ENCODE peak calls at places on chromosomes 11 and 22, in eight cellular contexts. K is T-helper 9 cell; R is stimulated activated CD4-positive, alpha-beta T cell treated with anti-CD3 and anti-CD28 coated beads, Interleukin-4, amount 100 ng/mL, for 1 hour; P is HTR-8/SVneo; H is OCI-LY7; X is amygdala; M is spleen; S is brain microvascular endothelial cell. T is an unnamed sample.

GRCh38 chr11:12331239-12331874 is 46.0 kb upstream of the PARVA start:
- DNase-seq in K (peak; percentile 71), M (no peak), H (peak; percentile 68), S (peak; percentile 82), X (peak; percentile 69), R (peak; percentile 72), P (peak; percentile 76), T (peak; percentile 75)

GRCh38 chr11:127531167-127531566 is 530.6 kb upstream of the KIRREL3 start:
- DNase-seq in K (no peak), M (no peak), R (no peak), X (no peak), H (no peak), S (no peak), P (no peak), T (no peak)

GRCh38 chr11:38460901-38461300 is 1862.9 kb upstream of the RAG2 start:
- DNase-seq in H (no peak), P (peak; percentile 45), S (peak; percentile 92), R (no peak), M (no peak), X (no peak), K (no peak), T (no peak)

GRCh38 chr11:71235719-71236118 is 16.7 kb downstream of the SHANK2 start:
- DNase-seq in H (no peak), M (peak; percentile 45), R (no peak), K (no peak), S (no peak), X (no peak), P (no peak), T (no peak)

GRCh38 chr11:118473537-118473936 is 37.2 kb downstream of the KMT2A start:
- DNase-seq in K (no peak), P (no peak), H (no peak), X (no peak), R (no peak), S (no peak), M (no peak), T (no peak)

GRCh38 chr11:827146-827860 is 416 bp upstream of the CRACR2B start:
- DNase-seq in P (no peak), X (no peak), R (no peak), H (peak; percentile 43), K (no peak), S (no peak), M (peak; percentile 90), T (peak; percentile 86)

GRCh38 chr11:19646921-19647320 is 65.7 kb upstream of the NAV2 start:
- DNase-seq in K (no peak), X (no peak), P (peak; percentile 78), M (no peak), R (no peak), S (peak; percentile 88), H (no peak), T (no peak)

GRCh38 chr22:21791635-21792625 is 56.3 kb upstream of the YPEL1 start:
- DNase-seq in R (peak; percentile 46), H (no peak), X (no peak), S (peak; percentile 10), K (no peak), M (no peak), P (no peak), T (peak; percentile 71)

GRCh38 chr22:43002198-43002577 is 12.8 kb downstream of the PACSIN2 start:
- DNase-seq in K (no peak), H (no peak), P (no peak), M (no peak), S (peak; percentile 58), X (no peak), R (no peak), T (no peak)

GRCh38 chr11:44047931-44048431 is at the start of gene ACCSL:
- DNase-seq in H (no peak), M (no peak), X (peak; percentile 19), P (no peak), R (no peak), S (no peak), K (no peak), T (no peak)

GRCh38 chr22:29707471-29707870 is 12.3 kb upstream of the CABP7 start:
- DNase-seq in S (no peak), H (no peak), P (no peak), X (no peak), R (no peak), M (no peak), K (no peak), T (no peak)

GRCh38 chr11:34238533-34238932 is 119.3 kb downstream of the ABTB2 start:
- DNase-seq in X (no peak), R (no peak), S (no peak), K (no peak), H (no peak), M (no peak), P (no peak), T (no peak)

GRCh38 chr11:9176136-9176535 is 84.7 kb upstream of the SCUBE2 start:
- DNase-seq in X (no peak), H (no peak), S (no peak), M (no peak), R (no peak), P (no peak), K (no peak), T (no peak)

GRCh38 chr11:85694385-85694980 is 8.5 kb upstream of the CCDC89 start:
- DNase-seq in H (peak; percentile 24), R (no peak), K (no peak), M (no peak), S (peak; percentile 45), X (no peak), P (peak; percentile 43), T (peak; percentile 26)

GRCh38 chr11:115385211-115385610 is 119.0 kb downstream of the CADM1 start:
- DNase-seq in H (no peak), R (no peak), K (no peak), M (no peak), P (no peak), S (no peak), X (no peak), T (no peak)

GRCh38 chr22:29739346-29739875 is 19.6 kb downstream of the CABP7 start:
- DNase-seq in M (no peak), R (no peak), P (no peak), X (no peak), H (no peak), S (no peak), K (no peak), T (no peak)

GRCh38 chr22:48898524-48899377 is 928.9 kb downstream of the BRD1 start:
- DNase-seq in X (no peak), S (no peak), M (peak; percentile 39), P (no peak), H (no peak), K (no peak), R (no peak), T (no peak)

GRCh38 chr22:36546092-36546804 is 17.3 kb upstream of the EIF3D start:
- DNase-seq in P (peak; percentile 53), R (peak; percentile 34), K (no peak), M (no peak), S (peak; percentile 24), X (peak; percentile 11), H (peak; percentile 67), T (peak; percentile 44)

GRCh38 chr11:65911682-65912568 is 6.9 kb downstream of the C11orf68 start:
- DNase-seq in H (no peak), R (no peak), K (no peak), X (no peak), P (peak; percentile 96), S (no peak), M (no peak), T (no peak)

GRCh38 chr11:66335531-66336233 is 552 bp downstream of the RIN1 start:
- DNase-seq in R (no peak), M (peak; percentile 80), S (peak; percentile 62), K (no peak), H (no peak), X (no peak), P (peak; percentile 71), T (no peak)

GRCh38 chr11:107732327-107733051 is 20.6 kb upstream of the SLN start:
- DNase-seq in S (no peak), P (no peak), X (no peak), M (no peak), H (no peak), R (no peak), K (no peak), T (peak; percentile 45)

GRCh38 chr11:100687032-100687629 is at the start of gene ARHGAP42:
- DNase-seq in S (peak; percentile 46), K (no peak), R (peak; percentile 3), M (peak; percentile 91), H (no peak), X (peak; percentile 22), P (peak; percentile 72), T (peak; percentile 87)

GRCh38 chr22:35324762-35325161 is 25.1 kb downstream of the TOM1 start:
- DNase-seq in X (no peak), M (no peak), S (no peak), K (no peak), P (no peak), H (no peak), R (no peak), T (no peak)

GRCh38 chr11:3865388-3866193 is 10.1 kb downstream of the STIM1 start:
- DNase-seq in M (no peak), H (peak; percentile 73), X (no peak), S (peak; percentile 43), R (no peak), P (no peak), K (no peak), T (peak; percentile 75)

GRCh38 chr11:119198925-119199324 is 7.2 kb upstream of the CBL start:
- DNase-seq in S (no peak), R (no peak), H (no peak), X (no peak), M (peak; percentile 40), P (no peak), K (no peak), T (no peak)

GRCh38 chr22:31082606-31083376 is 1.7 kb downstream of the SMTN start:
- DNase-seq in K (no peak), R (peak; percentile 71), M (peak; percentile 82), P (peak; percentile 42), X (no peak), S (peak; percentile 70), H (peak; percentile 55), T (peak; percentile 41)

GRCh38 chr11:2975594-2975993 is 16.5 kb downstream of the NAP1L4 start:
- DNase-seq in R (peak; percentile 32), X (peak; percentile 25), P (peak; percentile 40), S (peak; percentile 18), H (peak; percentile 56), K (no peak), M (no peak), T (peak; percentile 65)

GRCh38 chr11:48007677-48008076 is 27.3 kb downstream of the PTPRJ start:
- DNase-seq in P (no peak), X (no peak), K (no peak), M (peak; percentile 78), H (no peak), S (no peak), R (no peak), T (no peak)

GRCh38 chr11:67076202-67076601 is 19.6 kb downstream of the RHOD start:
- DNase-seq in P (no peak), M (no peak), X (no peak), S (no peak), K (no peak), H (no peak), R (no peak), T (no peak)

GRCh38 chr11:63635762-63636465 is 21.7 kb upstream of the PLAAT3 start:
- DNase-seq in P (peak; percentile 71), M (no peak), R (peak; percentile 66), S (peak; percentile 57), H (peak; percentile 62), X (peak; percentile 40), K (peak; percentile 59), T (peak; percentile 73)

GRCh38 chr11:93738647-93739081 is 2.6 kb downstream of the TAF1D start:
- DNase-seq in R (no peak), H (peak; percentile 22), X (no peak), M (no peak), S (no peak), K (no peak), P (no peak), T (no peak)

GRCh38 chr11:1310772-1311468 is 1.5 kb upstream of the TOLLIP start:
- DNase-seq in P (no peak), X (no peak), H (peak; percentile 61), K (no peak), S (no peak), M (peak; percentile 89), R (peak; percentile 51), T (peak; percentile 75)